ENCODE peak calls at places on chromosomes 2 and 18, in ten cellular contexts. V is mesothelial cell of epicardium, G is transverse colon, X is astrocyte of the cerebellum, Z is fibroblast of lung, P is MM.1S, I is LNCaP clone FGC, U is fibroblast of villous mesenchyme, A is Panc1, F is esophagus squamous epithelium. C is an unnamed sample.

GRCh38 chr2:12510070-12510469 is 206.7 kb upstream of the TRIB2 start:
- DNase-seq in V (no peak), G (no peak), X (no peak), Z (no peak), P (no peak), I (no peak), U (no peak), A (no peak), F (no peak), C (no peak)

GRCh38 chr2:48425402-48425801 is 104.6 kb upstream of the STON1 start:
- DNase-seq in V (no peak), G (no peak), X (no peak), Z (no peak), P (no peak), I (no peak), U (no peak), A (no peak), F (no peak), C (no peak)

GRCh38 chr18:11040823-11041712 is 108.3 kb downstream of the PIEZO2 start:
- DNase-seq in V (no peak), G (peak; percentile 26), X (peak; percentile 50), Z (peak; percentile 37), P (peak; percentile 51), I (no peak), U (peak; percentile 73), A (peak; percentile 17), F (no peak), C (no peak)

GRCh38 chr2:108691447-108691846 is 27.8 kb upstream of the RANBP2 start:
- DNase-seq in V (no peak), G (no peak), X (no peak), Z (no peak), P (no peak), I (peak; percentile 40), U (no peak), A (no peak), F (no peak), C (no peak)

GRCh38 chr2:163171786-163172549 is 333.4 kb upstream of the KCNH7 start:
- DNase-seq in V (no peak), G (no peak), X (no peak), Z (no peak), P (no peak), I (no peak), U (peak; percentile 20), A (no peak), F (no peak), C (no peak)

GRCh38 chr2:55419236-55419513 is 481 bp downstream of the CCDC88A start:
- DNase-seq in V (no peak), G (peak; percentile 24), X (no peak), Z (peak; percentile 38), P (no peak), I (no peak), U (peak; percentile 39), A (no peak), F (no peak), C (no peak)

GRCh38 chr18:59460060-59460395 is 101.0 kb upstream of the LMAN1 start:
- DNase-seq in V (no peak), G (no peak), X (no peak), Z (peak; percentile 6), P (no peak), I (no peak), U (peak; percentile 6), A (no peak), F (no peak), C (no peak)

GRCh38 chr18:57776767-57777166 is 26.3 kb downstream of the ATP8B1 start:
- DNase-seq in V (no peak), G (no peak), X (no peak), Z (no peak), P (no peak), I (no peak), U (peak; percentile 99), A (no peak), F (no peak), C (no peak)

GRCh38 chr18:5107990-5108389 is 89.1 kb downstream of the AKAIN1 start:
- DNase-seq in V (no peak), G (no peak), X (no peak), Z (no peak), P (peak; percentile 7), I (no peak), U (no peak), A (no peak), F (no peak), C (no peak)

GRCh38 chr18:5104246-5104645 is 92.8 kb downstream of the AKAIN1 start:
- DNase-seq in V (no peak), G (no peak), X (no peak), Z (no peak), P (no peak), I (no peak), U (no peak), A (no peak), F (no peak), C (no peak)

GRCh38 chr18:5103286-5103685 is 93.8 kb downstream of the AKAIN1 start:
- DNase-seq in V (no peak), G (no peak), X (no peak), Z (no peak), P (no peak), I (no peak), U (no peak), A (no peak), F (no peak), C (no peak)

GRCh38 chr18:5103693-5104092 is 93.4 kb downstream of the AKAIN1 start:
- DNase-seq in V (no peak), G (no peak), X (no peak), Z (no peak), P (no peak), I (no peak), U (no peak), A (no peak), F (no peak), C (no peak)

DNA sequence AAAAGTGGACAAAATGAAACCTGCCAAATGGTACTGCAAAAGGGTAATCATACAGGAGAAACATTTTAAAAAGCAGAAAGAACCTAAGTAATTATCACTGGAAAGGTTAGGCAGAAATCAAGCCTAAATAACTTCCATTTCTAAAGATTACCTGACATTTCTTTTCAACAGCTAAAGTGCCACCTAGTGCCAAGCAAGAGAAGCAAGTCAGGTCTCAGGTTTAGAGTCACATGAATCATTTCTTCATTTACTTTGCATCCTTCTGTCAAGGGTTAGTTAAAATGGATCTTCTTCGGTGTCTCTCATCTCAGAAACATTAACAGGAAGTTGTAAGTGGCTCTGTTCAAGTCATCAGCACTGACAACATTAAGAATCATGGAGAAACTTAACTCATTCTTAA is 90.3 kb downstream of the AKAIN1 start:
- DNase-seq in V (no peak), G (no peak), X (no peak), Z (no peak), P (peak; percentile 32), I (no peak), U (no peak), A (no peak), F (no peak), C (no peak)
- TF ChIP-seq CTCF in V (no peak), G (peak; percentile 23), X (no peak), Z (no peak), P (peak; percentile 39), I (peak; percentile 46), U (no peak), A (peak; percentile 41), F (no peak), C (no peak)

GRCh38 chr2:100767810-100768806 is 51.8 kb upstream of the NPAS2 start:
- DNase-seq in V (no peak), G (no peak), X (no peak), Z (no peak), P (no peak), I (no peak), U (peak; percentile 37), A (no peak), F (no peak), C (no peak)

GRCh38 chr2:100766806-100767205 is 53.1 kb upstream of the NPAS2 start:
- DNase-seq in V (no peak), G (no peak), X (no peak), Z (no peak), P (no peak), I (no peak), U (peak; percentile 35), A (peak; percentile 39), F (no peak), C (no peak)

GRCh38 chr2:100764430-100764829 is 55.5 kb upstream of the NPAS2 start:
- DNase-seq in V (no peak), G (no peak), X (no peak), Z (no peak), P (no peak), I (no peak), U (no peak), A (no peak), F (no peak), C (no peak)

GRCh38 chr2:100767224-100767653 is 52.7 kb upstream of the NPAS2 start:
- DNase-seq in V (no peak), G (no peak), X (no peak), Z (peak; percentile 83), P (no peak), I (peak; percentile 59), U (peak; percentile 80), A (peak; percentile 93), F (no peak), C (no peak)

DNA sequence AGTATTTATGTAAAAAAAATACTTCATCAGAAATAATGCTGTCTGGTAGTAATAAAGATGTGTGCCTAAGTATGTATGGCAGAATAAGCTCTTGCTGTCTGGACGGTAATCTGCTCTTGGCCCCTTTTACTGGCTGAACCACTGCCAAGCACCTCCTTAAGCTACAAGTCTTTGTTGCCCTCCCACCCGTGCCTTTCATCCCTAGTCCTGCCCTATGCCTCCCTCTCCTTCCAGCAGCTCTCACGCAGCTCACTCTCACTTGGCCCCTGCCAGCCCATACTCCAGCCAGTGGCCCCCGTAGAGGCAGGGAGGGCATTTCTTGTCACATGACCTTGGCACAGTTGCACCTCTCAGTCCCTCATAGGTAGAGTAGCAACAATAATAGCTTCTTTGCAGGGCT is 54.5 kb upstream of the NPAS2 start:
- DNase-seq in V (no peak), G (no peak), X (no peak), Z (no peak), P (no peak), I (no peak), U (no peak), A (no peak), F (no peak), C (no peak)
- TF ChIP-seq CTCF in V (no peak), G (no peak), X (no peak), Z (no peak), P (no peak), I (no peak), U (no peak), A (no peak), F (no peak), C (no peak)

DNA sequence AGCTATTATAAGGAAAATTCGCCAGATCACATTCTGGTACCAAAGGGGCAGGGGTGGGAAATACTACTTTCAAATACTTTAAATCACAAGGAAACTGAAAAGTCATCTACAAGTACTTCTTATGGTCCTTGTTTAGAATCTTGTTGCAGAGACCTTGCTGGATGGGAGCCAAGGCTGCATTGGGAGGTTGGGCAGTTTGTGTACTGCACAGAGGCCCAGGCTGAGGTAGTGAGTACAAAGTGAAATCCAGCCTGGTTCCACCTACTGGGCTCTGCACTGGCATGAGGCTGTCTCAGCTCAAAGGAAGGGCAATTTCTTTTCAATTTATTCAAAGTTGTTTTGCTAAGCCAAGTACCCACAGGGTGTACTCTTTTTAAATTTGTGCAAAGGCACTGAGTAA is 140.3 kb upstream of the DLX2 start:
- DNase-seq in V (no peak), G (peak; percentile 59), X (no peak), Z (no peak), P (no peak), I (no peak), U (no peak), A (no peak), F (no peak), C (no peak)
- TF ChIP-seq CTCF in V (no peak), G (no peak), X (no peak), Z (no peak), P (no peak), I (no peak), U (no peak), A (no peak), F (no peak), C (no peak)

GRCh38 chr18:3040183-3040582 is 27.2 kb upstream of the LPIN2 start:
- DNase-seq in V (no peak), G (no peak), X (no peak), Z (no peak), P (no peak), I (no peak), U (no peak), A (no peak), F (no peak), C (no peak)
- TF ChIP-seq CTCF in V (no peak), G (no peak), X (no peak), Z (no peak), P (no peak), I (no peak), U (no peak), A (no peak), F (no peak), C (no peak)